ENCODE peak calls at places on chromosomes 5 and 9, in five cellular contexts. One of them, this sample, is unnamed.

GRCh38 chr5:111507276-111507675 is 5.1 kb downstream of the STARD4 start:
- DNase-seq in HCT116: no peak
- DNase-seq in A549: no peak
- DNase-seq in HepG2: no peak
- DNase-seq in GM23338: no peak
- DNase-seq in this sample: no peak

GRCh38 chr5:68240196-68240595 is 24.6 kb downstream of the PIK3R1 start:
- DNase-seq in GM23338: no peak
- DNase-seq in HepG2: no peak
- DNase-seq in HCT116: no peak
- DNase-seq in A549: no peak
- DNase-seq in this sample: no peak

GRCh38 chr5:112121268-112121667 is 297.8 kb downstream of the EPB41L4A start:
- DNase-seq in A549: no peak
- DNase-seq in HepG2: no peak
- DNase-seq in HCT116: no peak
- DNase-seq in GM23338: no peak
- DNase-seq in this sample: no peak

GRCh38 chr9:89635007-89635742 is 30.4 kb downstream of the GADD45G start:
- DNase-seq in A549: no peak
- DNase-seq in GM23338: no peak
- DNase-seq in HepG2: no peak
- DNase-seq in HCT116: no peak
- DNase-seq in this sample: no peak

GRCh38 chr5:83570916-83571315 is 99.4 kb downstream of the VCAN start:
- DNase-seq in GM23338: no peak
- DNase-seq in HCT116: no peak
- DNase-seq in HepG2: no peak
- DNase-seq in A549: no peak
- DNase-seq in this sample: no peak

GRCh38 chr9:111634860-111635259 is 3.7 kb downstream of the DNAJC25 start:
- DNase-seq in HepG2: peak; percentile 80
- DNase-seq in A549: no peak
- DNase-seq in HCT116: no peak
- DNase-seq in GM23338: no peak
- DNase-seq in this sample: no peak

GRCh38 chr5:110790673-110791072 is 51.9 kb downstream of the SLC25A46 start:
- DNase-seq in A549: peak; percentile 11
- DNase-seq in HepG2: no peak
- DNase-seq in GM23338: no peak
- DNase-seq in HCT116: no peak
- DNase-seq in this sample: no peak

GRCh38 chr9:133729646-133730281 is 8.4 kb downstream of the SARDH start:
- DNase-seq in HCT116: no peak
- DNase-seq in A549: no peak
- DNase-seq in GM23338: no peak
- DNase-seq in HepG2: no peak
- DNase-seq in this sample: no peak

GRCh38 chr5:94575196-94575595 is 43.2 kb downstream of the KIAA0825 start:
- DNase-seq in GM23338: no peak
- DNase-seq in A549: no peak
- DNase-seq in HepG2: no peak
- DNase-seq in HCT116: no peak
- DNase-seq in this sample: no peak

GRCh38 chr9:137198051-137198747 is 2.3 kb downstream of the TPRN start:
- DNase-seq in HCT116: no peak
- DNase-seq in A549: no peak
- DNase-seq in GM23338: no peak
- DNase-seq in HepG2: no peak
- DNase-seq in this sample: no peak

GRCh38 chr9:131405429-131405828 is 11.5 kb downstream of the PRRC2B start:
- DNase-seq in A549: no peak
- DNase-seq in HCT116: no peak
- DNase-seq in HepG2: no peak
- DNase-seq in GM23338: peak; percentile 96
- DNase-seq in this sample: peak; percentile 29

GRCh38 chr5:104540448-104540847 is 977.9 kb upstream of the NUDT12 start:
- DNase-seq in HCT116: peak; percentile 40
- DNase-seq in A549: no peak
- DNase-seq in HepG2: no peak
- DNase-seq in GM23338: no peak
- DNase-seq in this sample: no peak

GRCh38 chr5:34914671-34915138 is 599 bp downstream of the RAD1 start:
- DNase-seq in HCT116: no peak
- DNase-seq in A549: peak; percentile 29
- DNase-seq in GM23338: peak; percentile 46
- DNase-seq in HepG2: no peak
- DNase-seq in this sample: peak; percentile 47

GRCh38 chr9:121434946-121435345 is 64.7 kb downstream of the GGTA1 start:
- DNase-seq in GM23338: no peak
- DNase-seq in HepG2: no peak
- DNase-seq in HCT116: no peak
- DNase-seq in A549: no peak
- DNase-seq in this sample: no peak

GRCh38 chr5:107268241-107268640 is 402.5 kb downstream of the EFNA5 start:
- DNase-seq in A549: no peak
- DNase-seq in HCT116: no peak
- DNase-seq in HepG2: no peak
- DNase-seq in GM23338: no peak
- DNase-seq in this sample: no peak

GRCh38 chr5:37111426-37112382 is 137.5 kb downstream of the CPLANE1 start:
- DNase-seq in A549: no peak
- DNase-seq in HepG2: no peak
- DNase-seq in HCT116: no peak
- DNase-seq in GM23338: no peak
- DNase-seq in this sample: no peak

GRCh38 chr9:81417299-81417675 is 272.1 kb downstream of the TLE1 start:
- DNase-seq in GM23338: no peak
- DNase-seq in HepG2: no peak
- DNase-seq in A549: no peak
- DNase-seq in HCT116: no peak
- DNase-seq in this sample: no peak

GRCh38 chr9:98192503-98193335 is at the start of gene CORO2A:
- DNase-seq in GM23338: peak; percentile 91
- DNase-seq in HepG2: peak; percentile 67
- DNase-seq in HCT116: peak; percentile 33
- DNase-seq in A549: peak; percentile 71
- DNase-seq in this sample: peak; percentile 90
- TF ChIP-seq REST in GM23338: no peak
- TF ChIP-seq REST in HepG2: no peak
- TF ChIP-seq REST in HCT116: no peak
- TF ChIP-seq REST in A549: no peak
- TF ChIP-seq REST in this sample: no peak

DNA sequence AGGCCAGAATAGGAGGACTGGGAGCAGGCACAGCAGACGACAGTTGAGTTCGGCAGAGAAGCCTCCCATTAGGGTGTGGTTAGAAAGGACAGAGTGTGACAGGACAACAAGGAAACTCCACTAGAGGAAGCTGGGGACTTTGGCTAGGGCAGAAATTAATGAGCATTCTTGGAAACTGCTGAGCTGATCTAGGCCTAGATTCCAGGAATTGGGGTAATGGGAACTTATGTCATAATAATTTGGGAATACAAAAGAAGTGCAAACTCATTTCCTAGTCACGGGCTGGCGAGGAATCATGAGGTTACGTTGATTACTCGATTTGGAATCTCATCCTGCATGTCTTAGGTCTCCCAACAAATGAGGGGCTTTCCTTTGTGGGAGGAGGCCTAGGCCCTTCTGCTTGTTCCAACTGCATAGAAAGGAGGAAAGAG is 144.6 kb upstream of the RPS23 start:
- DNase-seq in HepG2: no peak
- DNase-seq in GM23338: no peak
- DNase-seq in HCT116: no peak
- DNase-seq in A549: no peak
- DNase-seq in this sample: peak; percentile 52
- TF ChIP-seq REST in HepG2: no peak
- TF ChIP-seq REST in GM23338: no peak
- TF ChIP-seq REST in HCT116: no peak
- TF ChIP-seq REST in A549: no peak
- TF ChIP-seq REST in this sample: no peak

DNA sequence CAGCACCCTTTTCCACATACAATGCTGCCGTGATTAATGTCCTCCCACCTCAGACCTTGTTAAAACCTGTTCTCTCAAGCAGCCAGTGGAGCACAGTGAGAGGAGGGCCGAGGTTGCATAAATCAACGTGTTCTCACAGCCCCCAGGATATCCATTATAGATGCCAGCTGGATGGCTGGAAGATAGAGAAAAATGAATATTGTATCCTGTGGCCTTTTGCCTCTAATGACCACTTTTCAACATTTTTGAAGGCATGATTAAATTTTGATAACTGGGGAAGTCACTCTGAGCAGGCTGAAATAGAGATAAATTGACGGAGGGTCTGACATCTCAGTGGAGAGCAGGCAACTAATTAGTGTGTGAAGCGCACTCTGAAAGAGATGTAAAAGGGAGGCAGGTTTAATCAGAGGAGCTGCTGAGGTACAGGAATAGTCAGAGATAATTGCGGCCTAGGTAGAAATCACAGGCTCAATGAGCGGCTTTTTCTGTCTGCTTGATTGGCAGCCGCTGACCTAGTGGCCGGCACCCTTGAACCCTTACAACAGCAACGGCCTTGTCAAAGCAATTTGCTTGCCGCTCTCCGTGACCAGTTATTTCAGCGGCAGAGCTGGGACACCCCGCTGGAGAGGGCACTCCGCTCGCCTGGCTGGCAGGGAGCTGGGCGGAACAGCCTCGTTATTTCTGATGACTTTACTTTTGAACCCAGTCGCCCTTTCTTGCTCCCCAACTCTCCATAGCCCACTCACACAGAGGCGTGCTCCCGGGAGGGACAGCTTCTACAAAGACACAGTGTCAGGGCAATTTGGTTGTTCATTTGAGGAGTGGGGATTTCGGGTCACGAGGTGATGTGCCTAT is 560.7 kb downstream of the PSAT1 start:
- DNase-seq in GM23338: no peak
- DNase-seq in A549: no peak
- DNase-seq in HCT116: no peak
- DNase-seq in HepG2: no peak
- DNase-seq in this sample: no peak
- TF ChIP-seq REST in GM23338: no peak
- TF ChIP-seq REST in A549: no peak
- TF ChIP-seq REST in HCT116: no peak
- TF ChIP-seq REST in HepG2: no peak
- TF ChIP-seq REST in this sample: no peak

DNA sequence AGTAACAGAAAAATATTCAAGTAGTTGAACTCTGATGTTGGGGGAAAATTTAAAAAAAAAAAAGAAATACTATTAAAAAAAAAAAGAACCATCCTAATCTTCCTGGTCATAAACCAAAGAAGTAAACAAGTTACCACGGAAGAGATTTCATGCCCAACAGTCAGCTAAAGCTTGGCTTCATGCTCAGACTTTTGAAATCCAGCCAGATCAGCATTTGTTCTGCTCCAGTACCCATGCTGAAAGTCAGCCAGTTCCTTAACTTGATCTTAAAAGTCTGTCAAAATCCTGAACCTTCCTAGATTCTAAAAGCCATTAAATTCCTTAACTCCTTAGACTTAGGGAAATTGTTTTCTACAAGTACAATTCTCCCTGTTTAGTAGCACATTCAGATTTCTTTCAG is 908.7 kb upstream of the CDH9 start:
- DNase-seq in HCT116: no peak
- DNase-seq in A549: no peak
- DNase-seq in HepG2: no peak
- DNase-seq in GM23338: no peak
- DNase-seq in this sample: no peak
- TF ChIP-seq REST in HCT116: no peak
- TF ChIP-seq REST in A549: no peak
- TF ChIP-seq REST in HepG2: no peak
- TF ChIP-seq REST in GM23338: no peak
- TF ChIP-seq REST in this sample: no peak